ENCODE peak calls at places on chromosomes 11 and 22, in ten cellular contexts. D, X, N, E, M, S, P, O, V and Z are unnamed samples.

GRCh38 chr11:37370817-37371216 is 772.8 kb upstream of the RAG2 start:
- DNase-seq in N (no peak), V (no peak), E (no peak), S (peak), M (no peak), P (no peak), D (no peak), X (no peak), O (no peak), Z (no peak)

GRCh38 chr11:124618863-124619262 is 3.8 kb upstream of the TBRG1 start:
- DNase-seq in S (no peak), E (no peak), O (no peak), X (no peak), N (no peak), P (no peak), V (no peak), D (no peak), M (no peak), Z (no peak)

GRCh38 chr11:45649544-45650165 is 15.8 kb downstream of the CHST1 start:
- DNase-seq in S (no peak), X (no peak), O (no peak), P (no peak), N (no peak), D (no peak), E (no peak), M (no peak), V (no peak), Z (no peak)

GRCh38 chr11:77072851-77073327 is 6.1 kb downstream of the CAPN5 start:
- DNase-seq in E (no peak), N (peak), S (no peak), X (no peak), V (no peak), M (no peak), D (no peak), O (no peak), P (no peak), Z (no peak)

GRCh38 chr11:32962016-32962415 is 53.7 kb upstream of the DEPDC7 start:
- DNase-seq in O (no peak), M (no peak), V (no peak), P (no peak), D (no peak), N (no peak), E (no peak), S (no peak), X (no peak), Z (no peak)

GRCh38 chr11:134126197-134126822 is 57.4 kb downstream of the JAM3 start:
- DNase-seq in O (no peak), N (no peak), V (no peak), D (peak), S (peak), M (peak), P (no peak), E (no peak), X (peak), Z (peak)

GRCh38 chr22:49329636-49330035 is 498.0 kb downstream of the BRD1 start:
- DNase-seq in E (no peak), O (no peak), X (no peak), V (no peak), D (no peak), P (no peak), S (no peak), M (no peak), N (no peak), Z (no peak)

GRCh38 chr11:76013526-76013925 is 192.8 kb downstream of the WNT11 start:
- DNase-seq in P (no peak), M (no peak), N (no peak), V (no peak), E (no peak), D (no peak), X (no peak), O (no peak), S (no peak), Z (no peak)

GRCh38 chr11:58626915-58627483 is 4.5 kb downstream of the CNTF start:
- DNase-seq in X (no peak), O (no peak), S (no peak), P (no peak), M (no peak), E (no peak), D (no peak), N (no peak), V (no peak), Z (no peak)

GRCh38 chr11:30365793-30366517 is 43.1 kb downstream of the ARL14EP start:
- DNase-seq in S (no peak), M (no peak), V (no peak), D (no peak), X (no peak), P (no peak), O (no peak), N (no peak), E (no peak), Z (no peak)

GRCh38 chr11:15968461-15969130 is 387.8 kb downstream of the SOX6 start:
- DNase-seq in N (no peak), P (peak), S (peak), E (no peak), D (no peak), O (no peak), X (no peak), M (no peak), V (no peak), Z (no peak)

GRCh38 chr11:107819361-107820014 is 39.1 kb downstream of the SLC35F2 start:
- DNase-seq in X (no peak), S (no peak), E (no peak), N (no peak), P (no peak), V (no peak), M (no peak), D (no peak), O (no peak), Z (no peak)

GRCh38 chr11:124725719-124726105 is 14.0 kb upstream of the NRGN start:
- DNase-seq in N (no peak), P (no peak), M (no peak), X (peak), V (no peak), E (no peak), D (no peak), S (peak), O (no peak), Z (peak)

GRCh38 chr11:12377106-12377823 is at the start of gene PARVA:
- DNase-seq in M (peak), V (no peak), O (peak), N (peak), D (peak), X (no peak), E (peak), P (peak), S (peak), Z (peak)

GRCh38 chr11:89405629-89406028 is 85.5 kb downstream of the NOX4 start:
- DNase-seq in X (no peak), O (no peak), M (no peak), P (no peak), S (peak), E (no peak), V (no peak), N (no peak), D (no peak), Z (no peak)